ENCODE peak calls at places on chromosomes 5 and 9, in four cellular contexts. One of them, this sample, is unnamed.

GRCh38 chr5:150163547-150164059 is 3.0 kb upstream of the CDX1 start:
- DNase-seq in neural progenitor cell: no peak
- DNase-seq in GM13977: no peak
- DNase-seq in GM10248: no peak
- DNase-seq in this sample: no peak

GRCh38 chr5:6750142-6750840 is 37.1 kb downstream of the TENT4A start:
- DNase-seq in neural progenitor cell: no peak
- DNase-seq in GM13977: no peak
- DNase-seq in GM10248: no peak
- DNase-seq in this sample: no peak

GRCh38 chr9:114988962-114989599 is 58.7 kb upstream of the TNFSF8 start:
- DNase-seq in neural progenitor cell: no peak
- DNase-seq in GM13977: peak
- DNase-seq in GM10248: peak
- DNase-seq in this sample: no peak

GRCh38 chr9:129038109-129038852 is 1.9 kb downstream of the MIGA2 start:
- DNase-seq in neural progenitor cell: no peak
- DNase-seq in GM13977: no peak
- DNase-seq in GM10248: no peak
- DNase-seq in this sample: no peak

GRCh38 chr5:62256161-62257017 is 49.6 kb upstream of the KIF2A start:
- DNase-seq in neural progenitor cell: peak
- DNase-seq in GM13977: no peak
- DNase-seq in GM10248: no peak
- DNase-seq in this sample: no peak

GRCh38 chr5:107985144-107985543 is 314.4 kb upstream of the EFNA5 start:
- DNase-seq in neural progenitor cell: no peak
- DNase-seq in GM13977: no peak
- DNase-seq in GM10248: no peak
- DNase-seq in this sample: peak

GRCh38 chr5:139121120-139121519 is 77.0 kb downstream of the SIL1 start:
- DNase-seq in neural progenitor cell: no peak
- DNase-seq in GM13977: no peak
- DNase-seq in GM10248: no peak
- DNase-seq in this sample: no peak

GRCh38 chr5:124703995-124704394 is 42.4 kb downstream of the ZNF608 start:
- DNase-seq in neural progenitor cell: no peak
- DNase-seq in GM13977: no peak
- DNase-seq in GM10248: no peak
- DNase-seq in this sample: no peak

GRCh38 chr9:36064448-36065037 is 27.8 kb downstream of the RECK start:
- DNase-seq in neural progenitor cell: no peak
- DNase-seq in GM13977: no peak
- DNase-seq in GM10248: no peak
- DNase-seq in this sample: no peak

GRCh38 chr9:128245293-128246151 is 30.3 kb downstream of the GOLGA2 start:
- DNase-seq in neural progenitor cell: no peak
- DNase-seq in GM13977: no peak
- DNase-seq in GM10248: no peak
- DNase-seq in this sample: no peak

GRCh38 chr5:123364443-123364842 is 58.8 kb downstream of the CEP120 start:
- DNase-seq in neural progenitor cell: no peak
- DNase-seq in GM13977: no peak
- DNase-seq in GM10248: no peak
- DNase-seq in this sample: no peak

GRCh38 chr9:89788457-89788856 is 183.6 kb downstream of the GADD45G start:
- DNase-seq in neural progenitor cell: no peak
- DNase-seq in GM13977: no peak
- DNase-seq in GM10248: no peak
- DNase-seq in this sample: no peak
- TF ChIP-seq CTCF in neural progenitor cell: no peak
- TF ChIP-seq CTCF in GM13977: no peak
- TF ChIP-seq CTCF in GM10248: no peak
- TF ChIP-seq CTCF in this sample: no peak

GRCh38 chr9:121034529-121034928 is 15.5 kb downstream of the C5 start:
- DNase-seq in neural progenitor cell: no peak
- DNase-seq in GM13977: no peak
- DNase-seq in GM10248: no peak
- DNase-seq in this sample: no peak
- TF ChIP-seq CTCF in neural progenitor cell: no peak
- TF ChIP-seq CTCF in GM13977: no peak
- TF ChIP-seq CTCF in GM10248: no peak
- TF ChIP-seq CTCF in this sample: no peak

DNA sequence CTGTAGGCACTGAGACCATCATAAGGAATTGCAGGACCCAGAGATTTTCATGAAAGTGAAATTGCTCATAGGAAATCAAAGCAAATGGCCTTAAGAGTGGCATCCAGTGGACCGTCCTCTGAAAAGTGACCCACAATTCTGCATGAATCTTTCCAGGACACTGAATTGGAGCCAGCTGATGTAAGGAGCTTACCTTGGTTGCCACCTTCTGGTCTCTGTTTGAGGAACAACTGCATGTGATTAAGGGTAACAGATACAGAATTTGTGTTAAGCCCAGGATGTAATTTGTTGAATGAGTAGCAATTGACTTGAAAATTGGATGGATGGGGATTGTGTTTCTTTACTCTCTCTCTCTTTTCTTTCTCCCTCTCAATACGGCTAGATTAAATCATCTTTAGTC is 49.9 kb upstream of the GAS1 start:
- DNase-seq in neural progenitor cell: peak
- DNase-seq in GM13977: no peak
- DNase-seq in GM10248: no peak
- DNase-seq in this sample: no peak
- TF ChIP-seq CTCF in neural progenitor cell: peak
- TF ChIP-seq CTCF in GM13977: no peak
- TF ChIP-seq CTCF in GM10248: no peak
- TF ChIP-seq CTCF in this sample: no peak

DNA sequence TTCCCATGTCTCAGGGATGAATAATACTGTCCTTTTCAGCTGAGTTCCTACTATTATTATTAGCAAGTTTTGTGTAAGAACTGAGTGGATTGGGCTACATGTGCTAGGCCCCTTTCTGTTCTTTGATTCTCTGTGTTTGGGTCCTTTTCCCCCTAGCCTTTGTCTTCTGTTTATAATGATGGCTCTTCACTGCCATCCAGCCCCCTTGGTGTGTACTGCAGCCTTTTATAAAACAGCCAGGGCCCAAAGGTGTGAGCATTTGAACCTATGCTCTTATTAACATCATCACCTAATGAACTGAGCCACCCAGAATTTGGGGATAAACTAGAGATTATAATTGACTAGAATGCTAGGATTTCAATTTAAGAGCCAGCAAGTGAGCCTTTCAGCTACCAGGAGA is 52.6 kb downstream of the PLAC8L1 start:
- DNase-seq in neural progenitor cell: peak
- DNase-seq in GM13977: no peak
- DNase-seq in GM10248: no peak
- DNase-seq in this sample: peak
- TF ChIP-seq CTCF in neural progenitor cell: peak
- TF ChIP-seq CTCF in GM13977: peak
- TF ChIP-seq CTCF in GM10248: no peak
- TF ChIP-seq CTCF in this sample: peak

DNA sequence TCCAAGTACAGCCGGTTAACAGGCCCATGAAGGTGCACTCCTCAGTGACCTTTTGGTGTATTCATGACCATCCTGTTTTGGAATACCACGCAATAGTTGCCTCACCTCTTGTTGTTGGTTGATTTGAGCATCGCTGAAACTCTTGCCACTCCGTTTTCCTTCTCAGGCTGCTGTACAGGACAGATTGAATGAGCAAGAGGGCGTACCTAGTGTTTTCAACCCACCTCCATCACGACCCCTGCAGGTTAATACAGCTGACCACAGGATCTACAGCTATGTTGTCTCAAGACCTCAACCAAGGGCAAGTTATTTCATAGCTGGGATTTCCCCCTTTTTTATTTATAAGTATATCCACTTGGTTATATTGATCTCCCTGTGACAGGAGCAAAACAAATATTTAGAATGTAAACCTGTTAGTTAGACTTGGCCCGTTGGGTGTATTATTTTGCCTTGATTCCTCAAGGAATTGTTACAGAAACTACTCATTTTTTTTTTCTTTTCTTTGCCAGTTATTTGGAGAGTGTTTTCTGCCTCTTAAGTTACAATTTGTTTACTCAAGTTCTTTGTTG is 38.1 kb downstream of the FAF2 start:
- DNase-seq in neural progenitor cell: no peak
- DNase-seq in GM13977: no peak
- DNase-seq in GM10248: no peak
- DNase-seq in this sample: peak
- TF ChIP-seq CTCF in neural progenitor cell: no peak
- TF ChIP-seq CTCF in GM13977: no peak
- TF ChIP-seq CTCF in GM10248: no peak
- TF ChIP-seq CTCF in this sample: no peak

GRCh38 chr5:77138981-77139380 is 51.9 kb upstream of the ZBED3 start:
- DNase-seq in neural progenitor cell: peak
- DNase-seq in GM13977: no peak
- DNase-seq in GM10248: no peak
- DNase-seq in this sample: no peak
- TF ChIP-seq CTCF in neural progenitor cell: no peak
- TF ChIP-seq CTCF in GM13977: no peak
- TF ChIP-seq CTCF in GM10248: no peak
- TF ChIP-seq CTCF in this sample: no peak

This sample was measured in Calu3.